ENCODE peak calls at places on chromosomes 13 and 19, in seven cellular contexts. S is fibroblast of pulmonary artery, M is fibroblast of mammary gland, Z is neural crest cell, J is AG04449, F is cardiac muscle cell, I is lung. K is an unnamed sample.

GRCh38 chr13:106373989-106374572 is 161.4 kb downstream of the EFNB2 start:
- DNase-seq in S (peak), F (peak), J (no peak), M (peak), I (no peak), Z (no peak), K (peak)

GRCh38 chr13:29464105-29464679 is 131.3 kb downstream of the SLC7A1 start:
- DNase-seq in J (no peak), I (no peak), S (no peak), F (no peak), M (no peak), Z (no peak), K (no peak)

GRCh38 chr13:46124531-46124966 is 19.7 kb upstream of the CPB2 start:
- DNase-seq in M (no peak), J (no peak), I (peak), Z (no peak), S (no peak), F (no peak), K (no peak)

GRCh38 chr19:49983645-49984229 is 22.8 kb upstream of the SIGLEC11 start:
- DNase-seq in I (peak), Z (peak), S (peak), M (peak), J (no peak), F (peak), K (peak)

GRCh38 chr19:34881982-34882381 is 44.7 kb upstream of the ZNF30 start:
- DNase-seq in J (no peak), I (no peak), F (peak), Z (no peak), S (peak), M (no peak), K (no peak)

GRCh38 chr19:13053761-13054604 is 48.7 kb downstream of the LYL1 start:
- DNase-seq in M (peak), I (peak), J (peak), F (peak), S (peak), Z (peak), K (peak)

GRCh38 chr13:95644611-95645052 is at the start of gene DZIP1:
- DNase-seq in M (peak), Z (peak), S (peak), I (peak), F (peak), J (no peak), K (peak)

GRCh38 chr13:52414963-52415362 is 9.0 kb upstream of the THSD1 start:
- DNase-seq in F (peak), I (no peak), J (peak), Z (no peak), M (peak), S (peak), K (peak)

GRCh38 chr19:32570081-32570785 is 10.8 kb upstream of the PDCD5 start:
- DNase-seq in F (peak), Z (peak), J (peak), I (peak), S (peak), M (peak), K (peak)

GRCh38 chr13:107170270-107170931 is 602.5 kb upstream of the ARGLU1 start:
- DNase-seq in Z (no peak), F (no peak), J (no peak), M (no peak), S (no peak), I (no peak), K (no peak)

GRCh38 chr13:110525328-110526319 is 35.9 kb downstream of the RAB20 start:
- DNase-seq in J (no peak), I (no peak), F (no peak), Z (no peak), S (no peak), M (no peak), K (no peak)

GRCh38 chr19:58382997-58383603 is 2.3 kb upstream of the ZNF837 start:
- DNase-seq in S (no peak), I (no peak), J (no peak), F (no peak), M (no peak), Z (no peak), K (no peak)

GRCh38 chr13:67238277-67238859 is 8.2 kb upstream of the PCDH9 start:
- DNase-seq in Z (no peak), F (peak), M (peak), I (no peak), S (peak), J (no peak), K (peak)

GRCh38 chr19:56153507-56153906 is 12.4 kb downstream of the ZNF444 start:
- DNase-seq in S (no peak), F (no peak), M (no peak), Z (no peak), I (no peak), J (no peak), K (peak)

GRCh38 chr19:39128511-39129079 is 3.0 kb downstream of the PAK4 start:
- DNase-seq in Z (no peak), J (no peak), F (no peak), I (no peak), M (no peak), S (no peak), K (no peak)

GRCh38 chr13:78806457-78806856 is 147.5 kb upstream of the OBI1 start:
- DNase-seq in F (peak), J (no peak), Z (no peak), I (no peak), S (no peak), M (no peak), K (peak)
- TF ChIP-seq CTCF in F (peak), J (no peak), Z (peak), I (no peak), S (peak), M (peak), K (peak)

DNA sequence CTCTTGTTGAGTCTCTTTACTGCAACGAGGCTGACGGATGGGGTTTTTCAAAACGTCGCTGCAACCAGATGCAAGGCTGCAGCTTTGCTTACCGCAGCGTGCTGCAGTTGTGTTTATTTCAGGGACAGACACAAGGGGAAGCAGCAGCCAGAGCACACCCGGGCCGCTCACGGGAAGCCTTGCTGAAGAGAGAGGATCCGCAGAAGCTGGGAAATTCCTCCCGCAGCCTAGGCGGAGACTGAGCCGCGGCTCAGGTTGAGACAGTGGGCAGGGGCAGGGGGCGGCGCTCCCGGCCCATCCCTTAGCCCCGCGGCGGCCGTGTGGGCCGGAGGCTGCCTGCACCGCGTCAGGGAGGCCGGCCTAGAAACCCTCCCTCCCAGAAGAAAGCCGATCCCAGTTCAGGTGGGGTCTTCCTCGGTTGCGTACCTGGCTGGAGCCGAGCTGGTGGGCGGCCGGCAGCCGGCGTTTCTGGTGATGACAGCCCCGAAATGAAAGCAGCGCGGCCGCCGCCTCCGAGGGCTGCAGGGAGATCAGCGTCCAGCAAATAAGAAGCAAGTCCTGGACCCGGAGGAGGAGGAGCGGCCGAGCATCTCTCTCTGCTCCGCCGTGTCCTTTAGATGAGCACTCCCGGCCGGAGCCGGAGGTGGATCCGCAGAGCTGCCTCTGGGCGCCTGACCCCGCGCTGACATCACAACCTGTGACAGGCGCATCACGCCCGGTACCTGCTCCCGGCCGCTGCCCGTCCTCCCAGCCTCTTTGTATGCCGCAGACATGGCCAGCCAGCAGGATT is at the start of gene FRY:
- DNase-seq in I (peak), F (peak), Z (peak), S (peak), J (no peak), M (peak), K (peak)
- TF ChIP-seq CTCF in I (no peak), F (peak), Z (no peak), S (peak), J (peak), M (peak), K (no peak)

GRCh38 chr19:10332158-10332964 is 968 bp downstream of the RAVER1 start:
- DNase-seq in F (no peak), S (no peak), I (no peak), Z (no peak), M (no peak), J (no peak), K (no peak)
- TF ChIP-seq CTCF in F (no peak), S (no peak), I (no peak), Z (no peak), M (no peak), J (no peak), K (no peak)

GRCh38 chr13:69556540-69557196 is 551.0 kb upstream of the ATXN8OS start:
- DNase-seq in M (no peak), I (no peak), S (no peak), Z (no peak), F (no peak), J (no peak), K (no peak)
- TF ChIP-seq CTCF in M (no peak), I (no peak), S (no peak), Z (no peak), F (no peak), J (no peak), K (no peak)

DNA sequence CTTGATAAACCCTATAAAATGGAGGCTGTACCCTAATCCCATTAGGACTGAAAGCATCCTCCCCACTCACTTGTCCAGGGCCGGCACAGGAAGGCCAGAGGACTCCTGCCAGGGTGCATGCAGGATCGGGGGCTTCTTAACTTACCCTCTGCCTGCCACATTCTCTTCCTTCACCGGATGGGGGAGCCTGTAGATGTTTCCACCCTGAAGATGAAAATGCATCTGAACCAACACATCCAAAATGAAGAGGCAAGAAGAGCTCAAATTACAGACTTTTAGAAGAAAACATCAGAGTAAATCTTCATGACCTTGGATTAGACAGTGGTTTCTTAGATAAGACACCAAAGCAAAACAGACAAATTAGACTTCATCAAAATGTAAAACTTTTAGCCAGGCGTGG is 25.9 kb upstream of the NAPA start:
- DNase-seq in S (peak), Z (no peak), M (peak), I (no peak), F (peak), J (no peak), K (no peak)
- TF ChIP-seq CTCF in S (peak), Z (peak), M (peak), I (no peak), F (peak), J (peak), K (no peak)

DNA sequence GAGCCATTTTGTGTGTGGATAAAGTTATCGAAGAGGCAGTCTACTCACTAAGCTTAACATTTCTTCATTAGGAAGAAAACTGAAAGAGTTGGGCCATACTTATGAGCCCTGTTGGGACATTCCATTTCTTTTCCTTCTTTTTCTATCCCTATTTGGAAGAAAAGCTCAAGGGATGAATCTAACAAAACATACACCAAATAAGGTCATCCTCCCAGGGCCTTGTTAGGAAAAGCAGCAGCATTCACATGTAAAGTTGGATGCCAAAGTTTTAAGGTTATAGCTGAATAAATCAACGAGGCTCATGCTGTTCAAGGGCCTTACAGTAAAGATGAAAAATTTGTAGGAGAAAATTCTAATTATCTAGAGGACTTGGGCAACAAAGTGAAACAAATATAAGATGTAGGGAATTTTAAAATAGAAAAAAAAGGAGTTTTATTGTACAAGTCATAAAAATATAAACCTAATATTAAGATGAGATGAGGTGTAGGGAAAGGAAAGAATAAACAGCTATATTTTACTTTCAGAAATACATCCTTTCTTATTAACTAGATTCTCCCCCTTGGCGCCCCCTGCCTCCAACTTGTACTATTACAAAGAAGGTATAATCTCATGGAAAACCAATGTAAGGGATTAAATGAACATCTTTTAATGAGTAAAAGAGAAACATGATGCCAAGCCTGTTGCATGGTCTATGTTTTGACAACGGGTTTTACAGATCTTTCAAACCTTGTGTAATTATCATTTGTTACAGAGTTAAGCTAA is 160.4 kb downstream of the PCDH20 start:
- DNase-seq in S (peak), M (no peak), J (no peak), Z (no peak), I (no peak), F (peak), K (peak)
- TF ChIP-seq CTCF in S (peak), M (no peak), J (no peak), Z (peak), I (no peak), F (peak), K (peak)

GRCh38 chr19:54463531-54464043 is at the start of gene LENG9:
- DNase-seq in Z (peak), J (peak), F (peak), S (peak), I (peak), M (peak), K (peak)

GRCh38 chr19:54462072-54462712 is 1.4 kb downstream of the LENG9 start:
- DNase-seq in Z (no peak), J (no peak), F (no peak), I (no peak), S (no peak), M (no peak), K (peak)

GRCh38 chr19:54464044-54464623 is 556 bp upstream of the LENG9 start:
- DNase-seq in Z (peak), F (peak), J (no peak), M (peak), I (peak), S (peak), K (peak)

GRCh38 chr19:54461201-54462071 is 2.1 kb downstream of the LENG9 start:
- DNase-seq in I (no peak), F (peak), M (no peak), Z (no peak), S (peak), J (no peak), K (peak)

DNA sequence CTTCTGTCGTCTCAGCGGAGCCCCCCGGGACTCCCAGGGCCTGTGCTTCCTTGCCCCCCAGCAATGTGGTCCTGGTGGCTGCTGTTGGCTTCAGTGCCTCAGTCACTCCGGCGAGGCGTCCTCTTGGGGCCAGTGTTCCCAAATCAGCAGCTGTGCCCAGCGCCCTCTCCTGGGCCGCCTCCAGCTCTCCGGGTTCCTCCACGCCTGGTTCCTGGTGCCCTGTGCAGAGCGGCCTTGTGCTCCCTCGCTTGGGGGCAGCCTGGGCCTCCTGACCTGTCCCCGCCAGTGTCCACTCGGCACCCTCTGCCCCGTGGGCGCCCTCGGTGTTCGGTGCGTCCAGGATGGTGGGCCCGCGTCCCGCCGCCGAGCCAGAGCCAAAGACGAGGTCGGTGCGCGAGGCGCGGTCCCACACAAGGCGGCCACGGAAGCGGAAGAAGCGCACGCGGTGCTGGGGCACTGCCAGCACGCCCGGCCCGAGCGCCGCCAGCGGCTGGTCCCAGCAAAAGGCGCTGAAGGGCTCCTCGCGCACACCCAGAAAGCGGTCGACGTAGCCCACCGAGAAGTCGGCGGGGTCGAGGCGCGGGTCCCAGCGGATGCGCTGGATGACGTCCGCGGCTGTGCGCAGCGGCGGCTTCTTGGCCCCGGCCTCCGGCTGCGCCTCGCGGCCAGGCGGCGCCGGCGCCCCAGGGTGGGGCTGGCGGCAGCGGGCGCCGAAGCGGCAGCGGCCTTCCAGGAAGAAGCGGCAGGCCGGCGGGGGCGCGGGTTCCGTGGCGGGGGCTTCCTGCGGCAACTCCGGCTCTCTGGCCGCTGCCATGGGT is 656 bp downstream of the LENG9 start:
- DNase-seq in J (no peak), S (peak), Z (peak), I (peak), F (peak), M (peak), K (peak)
- TF ChIP-seq CTCF in J (peak), S (peak), Z (peak), I (no peak), F (peak), M (no peak), K (peak)

K was measured in endothelial cell of umbilical vein.